ENCODE peak calls at places on chromosome 15, in five cellular contexts. One of them, this sample, is unnamed.

GRCh38 chr15:90063733-90064247 is 38.5 kb downstream of the IDH2 start:
- DNase-seq in IMR-90: no peak
- DNase-seq in Calu3: no peak
- DNase-seq in breast epithelium: no peak
- DNase-seq in A549: no peak
- DNase-seq in this sample: no peak

GRCh38 chr15:99435761-99436346 is 129.9 kb upstream of the MEF2A start:
- DNase-seq in A549: no peak
- DNase-seq in IMR-90: no peak
- DNase-seq in Calu3: no peak
- DNase-seq in breast epithelium: peak; percentile 34
- DNase-seq in this sample: peak; percentile 60

GRCh38 chr15:89888214-89888804 is 5.5 kb downstream of the AP3S2 start:
- DNase-seq in A549: peak; percentile 69
- DNase-seq in breast epithelium: no peak
- DNase-seq in IMR-90: peak; percentile 90
- DNase-seq in Calu3: peak; percentile 49
- DNase-seq in this sample: no peak

GRCh38 chr15:57060799-57061198 is 142.4 kb downstream of the TCF12 start:
- DNase-seq in breast epithelium: no peak
- DNase-seq in IMR-90: peak; percentile 89
- DNase-seq in Calu3: peak; percentile 33
- DNase-seq in A549: peak; percentile 31
- DNase-seq in this sample: no peak

GRCh38 chr15:31338879-31339557 is 12.4 kb downstream of the KLF13 start:
- DNase-seq in IMR-90: peak; percentile 79
- DNase-seq in A549: peak; percentile 58
- DNase-seq in breast epithelium: no peak
- DNase-seq in Calu3: no peak
- DNase-seq in this sample: no peak

GRCh38 chr15:73947651-73948050 is 21.4 kb downstream of the LOXL1 start:
- DNase-seq in IMR-90: no peak
- DNase-seq in A549: no peak
- DNase-seq in Calu3: no peak
- DNase-seq in breast epithelium: no peak
- DNase-seq in this sample: peak; percentile 72

GRCh38 chr15:80620141-80620540 is 75.0 kb upstream of the ABHD17C start:
- DNase-seq in IMR-90: no peak
- DNase-seq in breast epithelium: no peak
- DNase-seq in Calu3: no peak
- DNase-seq in A549: no peak
- DNase-seq in this sample: no peak

GRCh38 chr15:85854345-85855097 is 59.8 kb upstream of the KLHL25 start:
- DNase-seq in breast epithelium: no peak
- DNase-seq in Calu3: peak; percentile 66
- DNase-seq in A549: peak; percentile 76
- DNase-seq in IMR-90: peak; percentile 62
- DNase-seq in this sample: no peak

GRCh38 chr15:33234019-33234418 is 39.5 kb upstream of the FMN1 start:
- DNase-seq in A549: peak; percentile 65
- DNase-seq in IMR-90: peak; percentile 45
- DNase-seq in breast epithelium: no peak
- DNase-seq in Calu3: peak; percentile 1
- DNase-seq in this sample: no peak

GRCh38 chr15:38688096-38688495 is 123.5 kb upstream of the RASGRP1 start:
- DNase-seq in Calu3: no peak
- DNase-seq in A549: no peak
- DNase-seq in breast epithelium: no peak
- DNase-seq in IMR-90: peak; percentile 7
- DNase-seq in this sample: no peak

GRCh38 chr15:58472821-58473581 is 41.2 kb downstream of the LIPC start:
- DNase-seq in A549: no peak
- DNase-seq in IMR-90: peak; percentile 53
- DNase-seq in Calu3: peak; percentile 18
- DNase-seq in breast epithelium: no peak
- DNase-seq in this sample: no peak

GRCh38 chr15:63353261-63353660 is 28.4 kb downstream of the CA12 start:
- DNase-seq in A549: no peak
- DNase-seq in breast epithelium: no peak
- DNase-seq in Calu3: no peak
- DNase-seq in IMR-90: no peak
- DNase-seq in this sample: no peak

GRCh38 chr15:97992831-97993230 is 32.3 kb downstream of the ARRDC4 start:
- DNase-seq in breast epithelium: no peak
- DNase-seq in A549: no peak
- DNase-seq in Calu3: no peak
- DNase-seq in IMR-90: no peak
- DNase-seq in this sample: no peak

GRCh38 chr15:45847645-45848044 is 212.8 kb downstream of the SQOR start:
- DNase-seq in A549: no peak
- DNase-seq in Calu3: no peak
- DNase-seq in breast epithelium: no peak
- DNase-seq in IMR-90: no peak
- DNase-seq in this sample: no peak

GRCh38 chr15:89743594-89743993 is 7.5 kb downstream of the MESP1 start:
- DNase-seq in IMR-90: no peak
- DNase-seq in A549: no peak
- DNase-seq in Calu3: no peak
- DNase-seq in breast epithelium: no peak
- DNase-seq in this sample: peak; percentile 57

GRCh38 chr15:62617741-62618140 is 424.8 kb upstream of the TPM1 start:
- DNase-seq in Calu3: no peak
- DNase-seq in breast epithelium: no peak
- DNase-seq in IMR-90: no peak
- DNase-seq in A549: no peak
- DNase-seq in this sample: no peak

GRCh38 chr15:47718474-47719440 is 1.5 kb downstream of the SEMA6D start:
- DNase-seq in breast epithelium: no peak
- DNase-seq in A549: no peak
- DNase-seq in IMR-90: peak; percentile 54
- DNase-seq in Calu3: no peak
- DNase-seq in this sample: no peak

GRCh38 chr15:89912145-89912673 is 543 bp downstream of the ARPIN start:
- DNase-seq in breast epithelium: no peak
- DNase-seq in IMR-90: no peak
- DNase-seq in A549: peak; percentile 44
- DNase-seq in Calu3: peak; percentile 51
- DNase-seq in this sample: peak; percentile 66

GRCh38 chr15:71093089-71094024 is 21.9 kb upstream of the THSD4 start:
- DNase-seq in A549: peak; percentile 61
- DNase-seq in Calu3: peak; percentile 76
- DNase-seq in IMR-90: peak; percentile 82
- DNase-seq in breast epithelium: peak; percentile 59
- DNase-seq in this sample: peak; percentile 92

GRCh38 chr15:68378595-68378994 is 53.4 kb downstream of the ITGA11 start:
- DNase-seq in A549: no peak
- DNase-seq in IMR-90: no peak
- DNase-seq in breast epithelium: no peak
- DNase-seq in Calu3: no peak
- DNase-seq in this sample: peak; percentile 22

GRCh38 chr15:74156678-74157411 is 16.7 kb upstream of the ISLR start:
- DNase-seq in A549: no peak
- DNase-seq in IMR-90: no peak
- DNase-seq in Calu3: no peak
- DNase-seq in breast epithelium: no peak
- DNase-seq in this sample: no peak

GRCh38 chr15:40348471-40348864 is 2.4 kb upstream of the PHGR1 start:
- DNase-seq in Calu3: no peak
- DNase-seq in A549: no peak
- DNase-seq in IMR-90: no peak
- DNase-seq in breast epithelium: no peak
- DNase-seq in this sample: no peak

GRCh38 chr15:61916104-61916503 is 144.1 kb downstream of the VPS13C start:
- DNase-seq in breast epithelium: no peak
- DNase-seq in A549: no peak
- DNase-seq in IMR-90: peak; percentile 35
- DNase-seq in Calu3: no peak
- DNase-seq in this sample: no peak

GRCh38 chr15:42152196-42152920 is 4.1 kb downstream of the PLA2G4F start:
- DNase-seq in A549: no peak
- DNase-seq in IMR-90: no peak
- DNase-seq in Calu3: no peak
- DNase-seq in breast epithelium: no peak
- DNase-seq in this sample: peak; percentile 72

GRCh38 chr15:23536659-23537058 is 28.8 kb upstream of the MKRN3 start:
- DNase-seq in A549: no peak
- DNase-seq in IMR-90: no peak
- DNase-seq in breast epithelium: no peak
- DNase-seq in Calu3: no peak
- DNase-seq in this sample: no peak

GRCh38 chr15:91890614-91891013 is 37.1 kb downstream of the SLCO3A1 start:
- DNase-seq in Calu3: peak; percentile 78
- DNase-seq in A549: peak; percentile 42
- DNase-seq in IMR-90: peak; percentile 54
- DNase-seq in breast epithelium: no peak
- DNase-seq in this sample: peak; percentile 90

GRCh38 chr15:83973816-83974215 is 261.8 kb upstream of the GOLGA6L4 start:
- DNase-seq in IMR-90: peak; percentile 4
- DNase-seq in Calu3: peak; percentile 22
- DNase-seq in A549: peak; percentile 12
- DNase-seq in breast epithelium: no peak
- DNase-seq in this sample: no peak
- TF ChIP-seq CTCF in IMR-90: peak; percentile 7
- TF ChIP-seq CTCF in Calu3: peak; percentile 33
- TF ChIP-seq CTCF in A549: no peak
- TF ChIP-seq CTCF in breast epithelium: no peak
- TF ChIP-seq CTCF in this sample: peak; percentile 76

GRCh38 chr15:50687302-50687902 is 805 bp upstream of the TRPM7 start:
- DNase-seq in Calu3: no peak
- DNase-seq in breast epithelium: no peak
- DNase-seq in A549: no peak
- DNase-seq in IMR-90: no peak
- DNase-seq in this sample: no peak

GRCh38 chr15:50685191-50685975 is 1.2 kb downstream of the TRPM7 start:
- DNase-seq in IMR-90: peak; percentile 32
- DNase-seq in A549: no peak
- DNase-seq in Calu3: no peak
- DNase-seq in breast epithelium: no peak
- DNase-seq in this sample: no peak

GRCh38 chr15:50685976-50686467 is 575 bp downstream of the TRPM7 start:
- DNase-seq in Calu3: peak; percentile 71
- DNase-seq in breast epithelium: peak; percentile 59
- DNase-seq in A549: peak; percentile 64
- DNase-seq in IMR-90: peak; percentile 47
- DNase-seq in this sample: no peak

GRCh38 chr15:50681467-50681866 is 5.1 kb downstream of the TRPM7 start:
- DNase-seq in breast epithelium: no peak
- DNase-seq in IMR-90: no peak
- DNase-seq in A549: no peak
- DNase-seq in Calu3: no peak
- DNase-seq in this sample: no peak

GRCh38 chr15:50686468-50687301 is at the start of gene TRPM7:
- DNase-seq in IMR-90: peak; percentile 81
- DNase-seq in A549: peak; percentile 93
- DNase-seq in breast epithelium: peak; percentile 76
- DNase-seq in Calu3: peak; percentile 92
- DNase-seq in this sample: peak; percentile 89
- TF ChIP-seq CTCF in IMR-90: no peak
- TF ChIP-seq CTCF in A549: no peak
- TF ChIP-seq CTCF in breast epithelium: no peak
- TF ChIP-seq CTCF in Calu3: no peak
- TF ChIP-seq CTCF in this sample: no peak

GRCh38 chr15:37291920-37292319 is 191.6 kb upstream of the MEIS2 start:
- DNase-seq in breast epithelium: no peak
- DNase-seq in A549: no peak
- DNase-seq in Calu3: no peak
- DNase-seq in IMR-90: no peak
- DNase-seq in this sample: no peak

GRCh38 chr15:37289109-37289765 is 188.9 kb upstream of the MEIS2 start:
- DNase-seq in IMR-90: peak; percentile 5
- DNase-seq in Calu3: peak; percentile 5
- DNase-seq in breast epithelium: no peak
- DNase-seq in A549: peak; percentile 1
- DNase-seq in this sample: no peak
- TF ChIP-seq CTCF in IMR-90: peak; percentile 29
- TF ChIP-seq CTCF in Calu3: no peak
- TF ChIP-seq CTCF in breast epithelium: no peak
- TF ChIP-seq CTCF in A549: no peak
- TF ChIP-seq CTCF in this sample: peak; percentile 59

GRCh38 chr15:28884151-28884940 is 1.4 kb upstream of the APBA2 start:
- DNase-seq in IMR-90: no peak
- DNase-seq in Calu3: no peak
- DNase-seq in breast epithelium: no peak
- DNase-seq in A549: no peak
- DNase-seq in this sample: no peak

GRCh38 chr15:28886431-28887343 is 913 bp downstream of the APBA2 start:
- DNase-seq in A549: no peak
- DNase-seq in breast epithelium: no peak
- DNase-seq in IMR-90: no peak
- DNase-seq in Calu3: no peak
- DNase-seq in this sample: no peak

GRCh38 chr15:28887344-28888174 is 1.8 kb downstream of the APBA2 start:
- DNase-seq in A549: no peak
- DNase-seq in Calu3: no peak
- DNase-seq in IMR-90: no peak
- DNase-seq in breast epithelium: no peak
- DNase-seq in this sample: no peak

GRCh38 chr15:28885289-28885629 is 515 bp upstream of the APBA2 start:
- DNase-seq in Calu3: no peak
- DNase-seq in breast epithelium: no peak
- DNase-seq in A549: no peak
- DNase-seq in IMR-90: no peak
- DNase-seq in this sample: no peak

DNA sequence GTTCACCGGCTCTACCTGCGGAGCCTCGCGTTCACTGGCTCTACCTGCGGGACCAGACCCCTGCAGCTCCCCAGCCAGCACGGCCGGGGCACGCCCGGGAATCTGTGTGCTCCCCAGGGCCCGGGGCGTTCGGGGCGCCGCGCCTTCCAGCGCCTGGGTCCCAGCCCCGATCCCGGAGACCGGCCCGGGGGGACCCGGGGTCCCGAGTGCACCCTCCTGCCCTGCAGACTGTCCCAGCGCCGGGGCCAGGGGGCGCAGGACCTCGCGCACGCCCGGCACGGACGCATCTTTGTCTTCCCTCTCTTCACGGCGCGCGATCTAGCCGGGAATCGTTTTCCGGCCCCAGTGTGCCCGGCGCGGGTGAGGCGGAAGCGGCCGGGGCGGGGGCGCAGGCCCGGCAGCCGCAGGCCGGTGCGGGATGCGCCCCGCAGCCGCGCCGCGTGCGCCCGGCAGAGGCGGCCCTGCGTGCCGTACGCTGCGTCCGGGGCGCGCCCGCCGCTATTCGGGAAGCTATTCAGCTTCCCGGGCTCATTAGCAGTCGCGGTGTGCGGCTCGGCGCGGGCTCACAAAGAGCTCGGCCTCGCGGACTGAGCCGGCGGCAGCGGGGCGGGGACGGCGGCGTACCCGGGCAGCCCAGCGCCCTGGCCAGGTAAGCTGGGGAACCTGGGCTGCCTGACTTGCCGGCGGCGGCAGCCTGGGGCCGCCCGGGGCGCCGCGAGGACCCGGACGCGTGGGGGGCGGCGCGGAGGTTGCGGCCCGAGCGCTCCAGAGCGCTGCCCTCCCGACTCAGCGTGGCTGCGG is at the start of gene APBA2:
- DNase-seq in Calu3: no peak
- DNase-seq in breast epithelium: no peak
- DNase-seq in A549: peak; percentile 55
- DNase-seq in IMR-90: peak; percentile 41
- DNase-seq in this sample: no peak
- TF ChIP-seq CTCF in Calu3: no peak
- TF ChIP-seq CTCF in breast epithelium: no peak
- TF ChIP-seq CTCF in A549: peak; percentile 29
- TF ChIP-seq CTCF in IMR-90: peak; percentile 15
- TF ChIP-seq CTCF in this sample: peak; percentile 41

This sample was measured in RWPE2.